ENCODE peak calls at places on chromosome 17, in five cellular contexts. M is HCT116, D is GM23338, Y is SK-N-SH, R is A549. A is an unnamed sample.

GRCh38 chr17:40068129-40068581 is 5.4 kb downstream of the THRA start:
- DNase-seq in M (no peak), D (no peak), Y (no peak), R (no peak), A (no peak)

GRCh38 chr17:19364699-19365498 is 2.4 kb upstream of the B9D1 start:
- DNase-seq in M (no peak), D (no peak), Y (peak), R (no peak), A (no peak)

GRCh38 chr17:67833134-67833533 is 7.8 kb downstream of the BPTF start:
- DNase-seq in M (no peak), D (no peak), Y (no peak), R (no peak), A (no peak)

GRCh38 chr17:28818705-28819295 is 23.8 kb downstream of the FAM222B start:
- DNase-seq in M (no peak), D (no peak), Y (no peak), R (no peak), A (no peak)

GRCh38 chr17:80791758-80792284 is 199.8 kb upstream of the CHMP6 start:
- DNase-seq in M (peak), D (no peak), Y (no peak), R (peak), A (peak)

GRCh38 chr17:45430006-45430737 is 2.5 kb downstream of the ARHGAP27 start:
- DNase-seq in M (no peak), D (peak), Y (no peak), R (no peak), A (no peak)

GRCh38 chr17:46764709-46765401 is 53.6 kb downstream of the WNT3 start:
- DNase-seq in M (no peak), D (no peak), Y (peak), R (no peak), A (no peak)

GRCh38 chr17:1203111-1203966 is 23.6 kb upstream of the ABR start:
- DNase-seq in M (no peak), D (peak), Y (peak), R (peak), A (no peak)

GRCh38 chr17:32103476-32104113 is 38.7 kb upstream of the RHOT1 start:
- DNase-seq in M (no peak), D (no peak), Y (no peak), R (no peak), A (no peak)

GRCh38 chr17:5329784-5330557 is 47.9 kb downstream of the RABEP1 start:
- DNase-seq in M (no peak), D (no peak), Y (no peak), R (no peak), A (no peak)

GRCh38 chr17:4174556-4174955 is 31.6 kb downstream of the CYB5D2 start:
- DNase-seq in M (no peak), D (no peak), Y (no peak), R (no peak), A (no peak)

GRCh38 chr17:65057520-65058075 is 1.1 kb upstream of the GNA13 start:
- DNase-seq in M (no peak), D (no peak), Y (no peak), R (peak), A (no peak)

GRCh38 chr17:21302711-21303425 is 18.4 kb downstream of the MAP2K3 start:
- DNase-seq in M (no peak), D (no peak), Y (peak), R (no peak), A (no peak)

GRCh38 chr17:22266231-22266630 is 573.9 kb downstream of the KCNJ18 start:
- DNase-seq in M (no peak), D (no peak), Y (peak), R (no peak), A (no peak)

GRCh38 chr17:74442291-74442669 is 10.4 kb downstream of the GPRC5C start:
- DNase-seq in M (no peak), D (no peak), Y (no peak), R (no peak), A (no peak)

GRCh38 chr17:48601184-48601527 is 3.6 kb downstream of the HOXB6 start:
- DNase-seq in M (no peak), D (no peak), Y (no peak), R (no peak), A (no peak)

GRCh38 chr17:57965521-57966160 is 10.4 kb upstream of the CUEDC1 start:
- DNase-seq in M (no peak), D (no peak), Y (no peak), R (no peak), A (no peak)

GRCh38 chr17:15930426-15930825 is 14.5 kb upstream of the ADORA2B start:
- DNase-seq in M (no peak), D (no peak), Y (no peak), R (no peak), A (no peak)

GRCh38 chr17:29569245-29569950 is 897 bp downstream of the TP53I13 start:
- DNase-seq in M (no peak), D (no peak), Y (peak), R (no peak), A (no peak)

GRCh38 chr17:41178843-41179616 is 1.0 kb upstream of the KRTAP4-2 start:
- DNase-seq in M (no peak), D (no peak), Y (no peak), R (no peak), A (no peak)

GRCh38 chr17:48542956-48543853 is 1.7 kb downstream of the HOXB2 start:
- DNase-seq in M (no peak), D (peak), Y (peak), R (peak), A (no peak)

GRCh38 chr17:8377422-8377821 is 918 bp upstream of the KRABD2 start:
- DNase-seq in M (no peak), D (no peak), Y (no peak), R (no peak), A (no peak)

GRCh38 chr17:8371786-8372185 is 4.7 kb downstream of the KRABD2 start:
- DNase-seq in M (no peak), D (no peak), Y (no peak), R (no peak), A (no peak)

GRCh38 chr17:8372422-8372821 is 4.1 kb downstream of the KRABD2 start:
- DNase-seq in M (no peak), D (no peak), Y (no peak), R (no peak), A (no peak)

GRCh38 chr17:8376302-8377067 is at the start of gene KRABD2:
- DNase-seq in M (peak), D (peak), Y (peak), R (peak), A (peak)

DNA sequence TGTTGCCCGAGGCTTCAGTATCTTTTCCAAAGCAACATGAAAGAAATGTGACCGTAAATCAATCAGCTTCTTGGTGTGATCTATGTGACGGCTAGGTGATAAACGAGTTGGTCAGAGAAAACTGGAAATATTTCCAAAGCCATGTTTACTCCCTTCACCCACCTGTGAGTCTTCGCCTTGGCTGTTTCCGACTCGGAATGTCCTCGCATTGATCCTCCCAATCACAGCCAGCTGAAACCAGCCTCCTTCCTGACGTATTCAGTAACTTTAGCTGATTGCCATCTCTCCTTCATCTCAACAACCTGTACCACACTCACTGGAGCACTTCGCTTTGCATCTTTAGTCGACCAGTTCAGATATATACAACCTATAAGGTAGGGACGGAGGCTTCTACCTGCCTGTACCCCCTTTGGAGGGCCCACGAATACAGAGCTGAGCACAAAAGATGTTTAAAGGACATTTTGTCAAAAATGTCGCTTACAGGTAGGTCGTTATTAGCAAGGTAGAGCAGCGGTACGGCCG is 705 bp downstream of the KRABD2 start:
- DNase-seq in M (no peak), D (peak), Y (no peak), R (no peak), A (no peak)
- H3K27ac ChIP-seq in M (peak), D (peak), Y (peak), R (peak), A (peak)

DNA sequence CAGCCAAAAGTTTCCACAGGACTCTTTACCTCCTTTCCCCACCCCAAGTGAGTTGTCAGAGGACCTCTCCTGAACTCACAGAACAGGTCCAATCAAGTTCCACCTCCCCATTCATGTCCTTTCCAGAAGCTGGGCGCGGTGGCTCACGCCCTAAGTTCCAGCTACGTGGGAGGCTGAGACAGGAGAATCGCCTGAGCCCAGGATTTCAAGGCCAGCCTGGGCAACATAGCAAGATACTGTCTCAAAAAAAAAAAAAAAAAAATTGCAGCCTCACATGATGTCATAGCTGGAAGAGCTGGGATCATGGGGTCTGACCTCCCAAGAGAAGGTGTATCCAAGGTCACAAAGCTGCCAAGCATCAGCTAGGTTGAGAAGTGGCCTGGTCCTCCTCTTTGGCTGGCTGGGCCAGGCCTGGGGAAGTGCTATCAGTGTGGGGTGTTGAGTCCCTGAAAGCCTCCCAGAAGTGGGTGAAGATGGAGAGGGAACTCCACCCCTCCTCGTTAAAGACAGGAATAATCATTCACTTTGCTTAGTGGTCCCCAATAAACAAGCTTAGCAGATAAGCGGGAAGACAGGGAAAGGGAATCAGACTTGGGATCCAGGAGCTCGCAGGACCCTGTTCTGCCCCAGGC is 5.5 kb upstream of the MNT start:
- DNase-seq in M (no peak), D (no peak), Y (no peak), R (peak), A (no peak)
- H3K4me3 ChIP-seq in M (peak), D (no peak), Y (no peak), R (no peak), A (no peak)

DNA sequence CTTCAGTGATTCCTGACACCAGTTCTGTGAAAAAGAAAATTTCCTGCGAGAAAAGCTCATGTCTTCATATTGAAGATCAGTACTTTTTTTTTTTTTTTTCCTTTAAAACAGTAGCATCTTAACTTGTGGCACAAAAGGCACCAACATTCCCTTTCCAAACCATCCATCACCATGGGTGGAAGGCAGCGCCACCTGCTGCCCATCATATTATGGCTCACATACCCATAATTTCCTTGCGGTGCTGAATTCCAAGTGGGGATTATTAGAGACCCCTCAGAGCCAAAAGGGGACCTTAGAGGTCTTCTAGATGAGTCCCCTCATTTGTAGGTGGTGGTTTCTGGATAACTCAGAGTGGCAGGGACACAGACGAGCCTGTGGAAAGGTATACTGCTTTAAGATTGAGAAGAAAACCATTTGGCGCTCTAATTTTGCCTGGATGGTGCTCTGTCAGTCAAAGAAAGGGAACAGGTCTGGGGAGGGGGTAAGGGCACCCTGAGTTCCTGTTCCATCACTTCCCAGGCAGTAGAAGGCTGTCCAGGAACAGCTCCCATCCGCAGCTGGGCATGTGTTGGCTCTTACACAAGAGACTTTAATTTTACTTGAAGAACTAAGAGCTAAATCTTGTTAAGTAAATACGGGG is 7.9 kb upstream of the SOST start:
- DNase-seq in M (peak), D (peak), Y (peak), R (peak), A (no peak)
- TF ChIP-seq REST in M (no peak), D (no peak), Y (no peak), R (no peak), A (no peak)

GRCh38 chr17:63573634-63574033 is 23.4 kb downstream of the DCAF7 start:
- DNase-seq in M (no peak), D (peak), Y (peak), R (peak), A (no peak)

GRCh38 chr17:63578769-63579111 is 22.0 kb upstream of the TACO1 start:
- DNase-seq in M (no peak), D (no peak), Y (no peak), R (no peak), A (no peak)

GRCh38 chr17:63578027-63578768 is 22.5 kb upstream of the TACO1 start:
- DNase-seq in M (no peak), D (no peak), Y (no peak), R (no peak), A (no peak)

GRCh38 chr17:63579633-63580032 is 21.1 kb upstream of the TACO1 start:
- DNase-seq in M (no peak), D (peak), Y (no peak), R (no peak), A (no peak)
- H3K27ac ChIP-seq in M (no peak), D (no peak), Y (no peak), R (no peak), A (no peak)

DNA sequence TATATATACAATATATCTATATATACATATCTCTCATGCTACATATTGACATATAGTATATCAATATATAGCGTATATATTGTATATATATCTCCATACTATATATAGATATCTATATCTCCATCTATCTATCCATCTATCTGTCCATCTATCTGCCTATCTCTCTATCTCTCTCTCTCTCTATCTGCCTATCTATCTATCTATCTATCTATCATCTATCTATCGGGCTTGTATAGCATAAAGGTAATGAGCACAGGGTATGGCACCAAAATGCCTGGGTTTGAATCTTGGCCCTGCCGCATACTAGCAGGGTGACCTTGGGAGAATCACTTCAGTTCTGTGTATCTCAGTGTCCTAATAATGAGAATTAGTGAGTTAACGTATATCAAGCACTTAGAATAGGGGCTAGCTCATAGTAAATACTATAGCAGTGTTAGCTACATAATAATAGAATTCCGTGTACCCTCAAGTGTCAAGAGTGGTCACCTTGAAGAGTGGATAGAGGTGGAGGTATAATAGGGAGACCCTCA is 1.5 kb downstream of the ST6GALNAC1 start:
- DNase-seq in M (no peak), D (no peak), Y (no peak), R (no peak), A (no peak)
- H3K4me3 ChIP-seq in M (no peak), D (no peak), Y (no peak), R (no peak), A (no peak)

GRCh38 chr17:79789943-79790804 is 6.7 kb downstream of the CBX8 start:
- DNase-seq in M (no peak), D (peak), Y (peak), R (peak), A (no peak)
- TF ChIP-seq REST in M (no peak), D (no peak), Y (no peak), R (no peak), A (no peak)

GRCh38 chr17:82013772-82014321 is 8.8 kb downstream of the CENPX start:
- DNase-seq in M (no peak), D (no peak), Y (no peak), R (no peak), A (no peak)
- H3K27ac ChIP-seq in M (no peak), D (no peak), Y (peak), R (peak), A (no peak)

GRCh38 chr17:82372591-82373452 is 1.3 kb downstream of the UTS2R start:
- DNase-seq in M (no peak), D (no peak), Y (no peak), R (no peak), A (no peak)

GRCh38 chr17:82369211-82369610 is 2.4 kb upstream of the UTS2R start:
- DNase-seq in M (no peak), D (no peak), Y (no peak), R (no peak), A (no peak)

GRCh38 chr17:82372063-82372590 is 562 bp downstream of the UTS2R start:
- DNase-seq in M (no peak), D (no peak), Y (peak), R (no peak), A (no peak)

GRCh38 chr17:82371333-82372062 is at the start of gene UTS2R:
- DNase-seq in M (no peak), D (peak), Y (peak), R (no peak), A (no peak)

DNA sequence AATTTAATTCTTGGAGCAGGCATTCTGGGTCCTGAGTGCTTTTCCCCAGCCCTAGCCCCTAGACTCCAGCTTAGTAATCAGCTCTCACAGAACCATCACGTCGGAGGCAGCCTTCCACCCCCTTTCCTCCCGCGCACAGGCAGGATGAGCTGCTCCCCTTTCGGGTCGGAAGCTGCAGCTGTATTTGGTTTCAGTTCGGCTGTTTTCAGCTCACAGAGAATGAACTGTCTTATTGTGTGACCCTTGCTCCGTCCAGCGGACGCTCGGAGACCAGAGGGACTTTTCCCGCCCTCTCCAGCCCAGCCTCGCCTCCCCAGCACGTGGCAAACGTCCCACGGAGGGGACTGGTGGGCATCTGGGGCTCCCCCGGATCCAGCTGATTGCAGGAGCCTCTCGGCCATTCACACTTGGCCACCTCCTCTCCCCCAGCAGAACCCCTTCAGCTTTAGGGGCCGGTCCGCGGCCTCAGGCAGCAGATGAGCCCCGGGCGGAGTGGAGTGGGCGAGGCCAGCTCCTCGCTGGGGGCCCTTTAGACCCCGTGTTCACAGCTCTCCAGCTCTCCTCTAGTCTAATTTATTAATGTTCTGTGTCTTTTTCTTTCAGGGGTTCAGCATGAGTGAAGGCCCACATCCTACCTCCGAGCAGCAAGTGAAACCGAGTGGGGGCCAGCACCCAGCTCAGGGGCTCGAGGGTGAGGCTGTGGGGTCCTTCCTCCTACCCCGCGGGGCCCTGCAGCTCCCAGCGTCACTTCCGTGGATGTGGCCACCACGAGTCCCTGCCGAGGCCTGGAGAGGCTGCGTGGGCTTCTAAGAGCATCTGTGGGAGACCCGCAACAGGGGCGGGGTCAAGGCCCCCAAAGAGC is 863 bp upstream of the UTS2R start:
- DNase-seq in M (no peak), D (no peak), Y (peak), R (no peak), A (no peak)
- H3K4me3 ChIP-seq in M (no peak), D (peak), Y (peak), R (peak), A (peak)

GRCh38 chr17:14296511-14296910 is 4.4 kb upstream of the HS3ST3B1 start:
- DNase-seq in M (no peak), D (peak), Y (no peak), R (no peak), A (no peak)

GRCh38 chr17:14299261-14300093 is 1.4 kb upstream of the HS3ST3B1 start:
- DNase-seq in M (no peak), D (peak), Y (no peak), R (no peak), A (no peak)

GRCh38 chr17:14300628-14301278 is at the start of gene HS3ST3B1:
- DNase-seq in M (peak), D (peak), Y (peak), R (peak), A (peak)

GRCh38 chr17:14297161-14297851 is 3.6 kb upstream of the HS3ST3B1 start:
- DNase-seq in M (no peak), D (peak), Y (peak), R (peak), A (no peak)

GRCh38 chr17:14298221-14298994 is 2.5 kb upstream of the HS3ST3B1 start:
- DNase-seq in M (no peak), D (no peak), Y (no peak), R (no peak), A (no peak)
- TF ChIP-seq REST in M (no peak), D (peak), Y (no peak), R (no peak), A (no peak)